ENCODE peak calls at places on chromosomes 11 and 22, in ten cellular contexts. P is HTR-8/SVneo; I is endothelial cell; H is H54; T is A172; C is BE2C; F is stimulated activated CD8-positive, alpha-beta memory T cell treated with anti-CD3 and anti-CD28 coated beads, Interleukin-4, amount 100 ng/mL, for 1 hour; R is ACHN; Z is anterior cingulate cortex; Y is Karpas-422. S is an unnamed sample.

GRCh38 chr11:117856252-117856651 is 20.2 kb downstream of the FXYD6 start:
- DNase-seq in P (no peak), I (no peak), H (no peak), T (no peak), C (no peak), F (no peak), R (no peak), Z (no peak), Y (no peak), S (no peak)

GRCh38 chr11:9524001-9524400 is 49.5 kb upstream of the WEE1 start:
- DNase-seq in P (no peak), I (no peak), H (no peak), T (no peak), C (no peak), F (no peak), R (no peak), Z (no peak), Y (no peak), S (no peak)

GRCh38 chr11:117300301-117300700 is 9.2 kb downstream of the BACE1-AS start:
- DNase-seq in P (no peak), I (no peak), H (no peak), T (no peak), C (peak), F (no peak), R (no peak), Z (no peak), Y (no peak), S (peak)

GRCh38 chr11:69114362-69114761 is 41.4 kb upstream of the SMIM38 start:
- DNase-seq in P (no peak), I (no peak), H (no peak), T (no peak), C (no peak), F (no peak), R (no peak), Z (no peak), Y (no peak), S (no peak)

GRCh38 chr11:117796456-117797428 is at the start of gene DSCAML1:
- DNase-seq in P (no peak), I (peak), H (no peak), T (no peak), C (peak), F (no peak), R (peak), Z (no peak), Y (no peak), S (peak)

GRCh38 chr11:59144579-59145345 is 2.1 kb downstream of the FAM111A start:
- DNase-seq in P (peak), I (peak), H (peak), T (peak), C (no peak), F (peak), R (peak), Z (peak), Y (peak), S (peak)

GRCh38 chr11:78420796-78421209 is 3.2 kb upstream of the GAB2 start:
- DNase-seq in P (peak), I (no peak), H (peak), T (peak), C (peak), F (no peak), R (no peak), Z (no peak), Y (peak), S (no peak)

GRCh38 chr22:49771266-49772065 is 56.2 kb downstream of the BRD1 start:
- DNase-seq in P (no peak), I (no peak), H (no peak), T (no peak), C (no peak), F (no peak), R (no peak), Z (no peak), Y (no peak), S (peak)

GRCh38 chr11:101444164-101444563 is 139.6 kb downstream of the TRPC6 start:
- DNase-seq in P (no peak), I (no peak), H (no peak), T (no peak), C (no peak), F (no peak), R (no peak), Z (no peak), Y (no peak), S (no peak)

GRCh38 chr11:64918056-64918455 is 1.0 kb upstream of the ATG2A start:
- DNase-seq in P (no peak), I (no peak), H (no peak), T (no peak), C (no peak), F (no peak), R (peak), Z (no peak), Y (peak), S (no peak)

GRCh38 chr11:58674609-58675008 is 52.1 kb downstream of the CNTF start:
- DNase-seq in P (no peak), I (no peak), H (no peak), T (no peak), C (no peak), F (no peak), R (no peak), Z (no peak), Y (no peak), S (no peak)

GRCh38 chr11:71563401-71563800 is 2.0 kb upstream of the KRTAP5-10 start:
- DNase-seq in P (peak), I (peak), H (peak), T (peak), C (peak), F (no peak), R (peak), Z (no peak), Y (peak), S (no peak)

GRCh38 chr11:33690290-33691050 is 10.2 kb downstream of the C11orf91 start:
- DNase-seq in P (peak), I (no peak), H (peak), T (peak), C (no peak), F (no peak), R (peak), Z (no peak), Y (no peak), S (no peak)

GRCh38 chr22:28952857-28953256 is 69.5 kb downstream of the ZNRF3 start:
- DNase-seq in P (peak), I (no peak), H (no peak), T (no peak), C (no peak), F (no peak), R (no peak), Z (no peak), Y (no peak), S (no peak)

S was measured in glutamatergic neuron.